ENCODE peak calls at places on chromosome 20, in four cellular contexts. L is CD4-positive, alpha-beta memory T cell; Q is SJSA1; I is RWPE1. X is an unnamed sample.

GRCh38 chr20:34439168-34439567 is 76.1 kb downstream of the ITCH start:
- DNase-seq in L (no peak), I (no peak), Q (no peak), X (no peak)

GRCh38 chr20:61719691-61720347 is 345.9 kb downstream of the TAF4 start:
- DNase-seq in I (no peak), Q (no peak), L (peak), X (no peak)

GRCh38 chr20:63319164-63320040 is 26.4 kb downstream of the COL20A1 start:
- DNase-seq in Q (no peak), I (no peak), L (no peak), X (no peak)

GRCh38 chr20:17910828-17911294 is 57.7 kb downstream of the SNX5 start:
- DNase-seq in I (peak), L (no peak), Q (peak), X (no peak)

GRCh38 chr20:63893999-63894357 is 948 bp upstream of the DNAJC5 start:
- DNase-seq in Q (no peak), L (no peak), I (no peak), X (no peak)

GRCh38 chr20:20184149-20184548 is 131.8 kb downstream of the CFAP61 start:
- DNase-seq in Q (no peak), L (no peak), I (no peak), X (no peak)

GRCh38 chr20:46350986-46351267 is 42.6 kb upstream of the CDH22 start:
- DNase-seq in I (no peak), L (no peak), Q (no peak), X (no peak)

GRCh38 chr20:33689493-33689892 is 3.3 kb upstream of the E2F1 start:
- DNase-seq in L (no peak), I (no peak), Q (no peak), X (no peak)

GRCh38 chr20:1631309-1632227 is 11.8 kb upstream of the SIRPB1 start:
- DNase-seq in L (no peak), I (no peak), Q (no peak), X (no peak)

GRCh38 chr20:8431538-8432434 is 299.7 kb downstream of the PLCB1 start:
- DNase-seq in I (no peak), Q (no peak), L (no peak), X (no peak)

GRCh38 chr20:57562541-57563465 is 1.9 kb downstream of the PCK1 start:
- DNase-seq in Q (no peak), L (no peak), I (no peak), X (no peak)

GRCh38 chr20:62503414-62504178 is 27.8 kb upstream of the GATA5 start:
- DNase-seq in L (no peak), Q (no peak), I (no peak), X (no peak)

GRCh38 chr20:1513801-1514200 is 22.6 kb upstream of the SIRPB2 start:
- DNase-seq in Q (no peak), I (no peak), L (no peak), X (no peak)

GRCh38 chr20:41173791-41174341 is 36.5 kb downstream of the PLCG1 start:
- DNase-seq in L (no peak), Q (peak), I (no peak), X (no peak)

GRCh38 chr20:39112196-39112743 is 150.1 kb downstream of the DHX35 start:
- DNase-seq in Q (no peak), L (no peak), I (peak), X (no peak)

GRCh38 chr20:25723975-25724374 is 27.3 kb upstream of the ZNF337 start:
- DNase-seq in L (no peak), Q (no peak), I (no peak), X (no peak)

GRCh38 chr20:47620808-47621805 is 119.4 kb downstream of the NCOA3 start:
- DNase-seq in I (peak), Q (no peak), L (peak), X (no peak)

GRCh38 chr20:37757550-37757949 is 63.7 kb downstream of the CTNNBL1 start:
- DNase-seq in Q (no peak), L (no peak), I (no peak), X (no peak)

GRCh38 chr20:23050847-23051627 is 1.6 kb upstream of the THBD start:
- DNase-seq in I (peak), L (no peak), Q (peak), X (peak)

GRCh38 chr20:36202891-36203338 is 33.4 kb upstream of the AAR2 start:
- DNase-seq in L (peak), Q (peak), I (peak), X (no peak)

GRCh38 chr20:47576516-47577033 is 74.9 kb downstream of the NCOA3 start:
- DNase-seq in I (peak), Q (peak), L (no peak), X (no peak)

GRCh38 chr20:10922941-10923340 is 249.1 kb upstream of the JAG1 start:
- DNase-seq in L (no peak), Q (peak), I (peak), X (no peak)

GRCh38 chr20:50883856-50884255 is 47.4 kb downstream of the ADNP start:
- DNase-seq in I (no peak), Q (no peak), L (no peak), X (no peak)

GRCh38 chr20:6657904-6658303 is 109.6 kb upstream of the BMP2 start:
- DNase-seq in I (no peak), Q (no peak), L (no peak), X (no peak)

GRCh38 chr20:62632575-62632974 is 9.7 kb upstream of the SLCO4A1 start:
- DNase-seq in L (no peak), I (no peak), Q (no peak), X (no peak)

GRCh38 chr20:46047821-46048220 is 18.8 kb downstream of the SLC12A5 start:
- DNase-seq in Q (no peak), L (no peak), I (no peak), X (no peak)

GRCh38 chr20:50913976-50914375 is 17.3 kb downstream of the ADNP start:
- DNase-seq in I (peak), L (no peak), Q (no peak), X (no peak)

GRCh38 chr20:51902933-51903332 is 100.6 kb upstream of the SALL4 start:
- DNase-seq in L (no peak), I (no peak), Q (no peak), X (no peak)

GRCh38 chr20:60381643-60382400 is 423.6 kb downstream of the CDH26 start:
- DNase-seq in I (no peak), Q (no peak), L (no peak), X (no peak)

GRCh38 chr20:50569864-50570836 is 60.0 kb downstream of the PTPN1 start:
- DNase-seq in L (peak), Q (no peak), I (no peak), X (no peak)

GRCh38 chr20:25273046-25273445 is 25.2 kb downstream of the PYGB start:
- DNase-seq in I (no peak), Q (no peak), L (no peak), X (no peak)

GRCh38 chr20:52207020-52207810 is 15.6 kb upstream of the ZFP64 start:
- DNase-seq in L (no peak), I (no peak), Q (no peak), X (no peak)

GRCh38 chr20:2880650-2881049 is 7.4 kb downstream of the PTPRA start:
- DNase-seq in L (no peak), Q (no peak), I (no peak), X (no peak)

GRCh38 chr20:38134427-38135281 is 30.4 kb downstream of the TGM2 start:
- DNase-seq in Q (peak), L (no peak), I (no peak), X (no peak)

GRCh38 chr20:32521780-32522524 is 63.2 kb downstream of the NOL4L start:
- DNase-seq in L (peak), Q (peak), I (peak), X (no peak)

GRCh38 chr20:1255675-1256074 is 10.4 kb upstream of the SNPH start:
- DNase-seq in I (no peak), L (no peak), Q (no peak), X (no peak)

GRCh38 chr20:62342910-62343309 is 24.2 kb downstream of the LAMA5 start:
- DNase-seq in I (no peak), Q (no peak), L (no peak), X (no peak)

GRCh38 chr20:31667315-31668285 is 29.9 kb downstream of the COX4I2 start:
- DNase-seq in L (no peak), Q (no peak), I (no peak), X (no peak)

GRCh38 chr20:38290829-38291581 is 13.0 kb upstream of the BPI start:
- DNase-seq in Q (peak), L (no peak), I (peak), X (no peak)

DNA sequence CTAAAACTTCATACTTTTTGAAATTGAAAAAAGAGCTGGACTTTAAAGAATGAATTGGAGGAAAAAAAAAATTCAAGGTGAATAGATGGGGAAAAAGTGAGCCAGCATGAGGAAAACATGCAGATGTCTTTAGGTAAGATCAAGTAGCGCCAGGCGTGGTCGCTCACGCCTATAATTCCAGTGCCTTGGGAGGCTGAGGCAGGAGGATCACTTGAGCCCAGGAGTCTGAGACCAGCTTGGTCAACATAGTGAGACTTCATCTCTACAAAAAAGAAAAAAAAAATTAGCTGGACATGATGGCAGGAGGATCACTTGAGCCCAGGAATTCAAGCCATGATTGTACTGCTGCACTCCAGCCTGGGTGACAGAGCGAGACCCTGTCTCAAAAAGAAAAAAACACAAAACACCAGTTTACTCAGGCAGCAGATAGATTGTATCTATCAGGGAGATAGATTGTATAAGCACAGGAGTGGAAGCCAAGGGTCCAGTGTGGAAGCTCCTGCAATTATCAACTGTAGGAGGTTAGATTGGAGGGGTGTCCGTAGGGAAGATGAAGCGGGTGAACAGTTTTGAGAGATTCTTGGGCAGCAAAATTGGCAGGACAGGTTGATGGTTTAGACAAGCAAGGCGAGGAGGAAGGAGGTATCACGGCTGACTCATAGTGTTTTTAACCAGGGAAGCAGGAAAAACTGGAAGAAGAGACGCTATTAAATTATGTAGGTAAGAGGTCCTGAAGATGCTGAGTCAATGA is 97.6 kb upstream of the ZNF217 start:
- DNase-seq in I (peak), L (no peak), Q (no peak), X (peak)
- H3K27ac ChIP-seq in I (no peak), L (no peak), Q (no peak), X (peak)

GRCh38 chr20:58691405-58691772 is 1.2 kb upstream of the NPEPL1 start:
- DNase-seq in Q (no peak), L (no peak), I (no peak), X (no peak)
- H3K27ac ChIP-seq in Q (no peak), L (no peak), I (peak), X (no peak)

DNA sequence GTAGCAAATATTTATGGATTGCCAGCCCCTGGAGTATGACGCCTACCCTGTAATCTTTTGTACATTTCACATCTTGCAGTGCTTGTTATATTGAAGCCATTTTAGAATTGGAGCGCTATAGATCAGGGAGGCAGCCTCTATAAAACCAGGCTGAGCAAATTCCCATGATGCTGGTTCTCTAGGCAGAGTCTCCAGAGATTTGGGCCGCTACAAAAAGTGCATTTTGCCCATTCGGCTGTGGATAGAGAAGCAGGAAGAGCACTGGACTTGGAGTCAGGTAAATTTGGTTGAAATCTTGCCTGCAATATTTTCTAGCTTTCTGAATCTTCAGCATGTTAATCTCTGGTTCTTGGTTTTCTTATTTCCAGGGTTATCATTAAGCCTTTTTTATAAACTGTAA is 2.0 kb downstream of the YWHAB start:
- DNase-seq in Q (no peak), L (no peak), I (no peak), X (no peak)
- H3K27ac ChIP-seq in Q (no peak), L (peak), I (no peak), X (no peak)

GRCh38 chr20:14488756-14489479 is 151.5 kb upstream of the FLRT3 start:
- DNase-seq in Q (no peak), I (no peak), L (no peak), X (no peak)
- H3K27ac ChIP-seq in Q (peak), I (no peak), L (no peak), X (no peak)

GRCh38 chr20:48733296-48733790 is 94.5 kb downstream of the PREX1 start:
- DNase-seq in I (peak), L (no peak), Q (no peak), X (no peak)

GRCh38 chr20:48734104-48734749 is 93.6 kb downstream of the PREX1 start:
- DNase-seq in L (no peak), Q (no peak), I (no peak), X (no peak)

GRCh38 chr20:48731581-48731980 is 96.2 kb downstream of the PREX1 start:
- DNase-seq in L (no peak), Q (no peak), I (no peak), X (no peak)

GRCh38 chr20:48730977-48731376 is 96.8 kb downstream of the PREX1 start:
- DNase-seq in Q (no peak), L (no peak), I (no peak), X (no peak)

DNA sequence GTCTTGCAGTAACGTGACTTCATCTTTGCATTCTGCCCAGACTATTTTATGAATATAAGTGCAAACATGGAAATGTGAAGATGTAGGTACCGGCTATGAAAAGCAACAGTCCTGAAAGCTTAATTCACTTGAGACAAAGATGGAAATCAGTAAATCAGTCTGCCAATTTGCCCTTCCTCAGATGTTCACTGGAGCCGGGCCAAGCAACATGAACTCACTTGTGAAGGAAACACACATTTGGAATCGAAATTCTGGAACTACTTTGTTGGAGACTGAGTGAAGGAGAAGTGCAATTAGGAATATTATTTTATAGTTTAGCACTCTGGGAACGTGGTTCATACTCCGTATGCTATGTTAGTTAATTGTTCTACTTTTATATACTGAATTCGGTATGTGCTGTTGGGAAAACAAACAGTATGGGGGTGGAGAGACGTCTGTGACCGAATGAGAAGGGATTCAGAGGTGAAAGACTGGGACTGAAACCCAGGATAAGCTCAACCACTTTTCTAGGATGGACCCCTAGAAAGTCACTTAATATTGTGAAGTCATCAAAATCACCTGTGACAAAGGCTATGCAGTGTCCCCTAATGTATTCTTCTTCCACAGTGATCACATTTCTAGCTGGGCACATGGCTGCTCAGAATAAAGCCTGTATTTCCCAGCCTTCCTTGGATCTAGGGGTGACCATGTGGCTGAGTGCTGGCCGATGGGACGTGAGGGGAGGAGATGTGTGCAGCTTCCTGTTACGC is 95.5 kb downstream of the PREX1 start:
- DNase-seq in I (no peak), Q (no peak), L (no peak), X (no peak)
- H3K27ac ChIP-seq in I (no peak), Q (no peak), L (no peak), X (no peak)

X was measured in epithelial cell of prostate.